ENCODE peak calls at places on chromosomes 2 and 18, in five cellular contexts. G, X, V, P and A are unnamed samples. For H3K36me3, the result is how much of the 10 kb centered on the place peaks cover.

GRCh38 chr2:167784071-167784400 is 463.4 kb downstream of the STK39 start:
- DNase-seq in G (no peak), X (no peak), V (no peak), P (no peak), A (no peak)

GRCh38 chr18:77811510-77811909 is 561.9 kb downstream of the GALR1 start:
- DNase-seq in G (no peak), X (peak), V (no peak), P (no peak), A (no peak)

GRCh38 chr2:231918501-231919330 is 7.5 kb downstream of the NPPC start:
- DNase-seq in G (no peak), X (no peak), V (no peak), P (no peak), A (no peak)

GRCh38 chr2:237134831-237135230 is 49.1 kb downstream of the COPS8 start:
- DNase-seq in G (no peak), X (no peak), V (no peak), P (no peak), A (no peak)

GRCh38 chr18:564708-565561 is 15.2 kb upstream of the CETN1 start:
- DNase-seq in G (no peak), X (no peak), V (no peak), P (peak), A (peak)

GRCh38 chr2:120761164-120761861 is 25.6 kb downstream of the GLI2 start:
- DNase-seq in G (no peak), X (no peak), V (peak), P (no peak), A (no peak)

GRCh38 chr2:15776992-15777702 is 163.2 kb upstream of the MYCN start:
- DNase-seq in G (no peak), X (no peak), V (no peak), P (no peak), A (no peak)

GRCh38 chr2:241636983-241637232 is at the start of gene THAP4:
- DNase-seq in G (peak), X (no peak), V (peak), P (peak), A (no peak)

GRCh38 chr2:188949046-188949818 is 24.9 kb upstream of the COL3A1 start:
- DNase-seq in G (no peak), X (no peak), V (no peak), P (no peak), A (no peak)

GRCh38 chr2:213016984-213017351 is 134.4 kb downstream of the IKZF2 start:
- DNase-seq in G (no peak), X (no peak), V (no peak), P (peak), A (no peak)

GRCh38 chr18:55489034-55489741 is 98.8 kb downstream of the TCF4 start:
- DNase-seq in G (no peak), X (no peak), V (no peak), P (no peak), A (no peak)

GRCh38 chr2:109129356-109129920 is 433 bp downstream of the SH3RF3 start:
- DNase-seq in G (no peak), X (peak), V (peak), P (peak), A (peak)

GRCh38 chr2:48845719-48846118 is 90.2 kb upstream of the LHCGR start:
- DNase-seq in G (no peak), X (no peak), V (no peak), P (no peak), A (no peak)

GRCh38 chr2:149313512-149313972 is 16.8 kb upstream of the LYPD6 start:
- DNase-seq in G (no peak), X (peak), V (no peak), P (peak), A (peak)

GRCh38 chr18:67358947-67359346 is 157.6 kb downstream of the DSEL start:
- DNase-seq in G (no peak), X (no peak), V (no peak), P (no peak), A (no peak)

GRCh38 chr2:26740890-26741302 is 23.2 kb upstream of the SLC35F6 start:
- DNase-seq in G (no peak), X (no peak), V (no peak), P (peak), A (no peak)

GRCh38 chr2:235024191-235024611 is 72.4 kb downstream of the SH3BP4 start:
- DNase-seq in G (no peak), X (peak), V (no peak), P (peak), A (peak)

GRCh38 chr2:24861500-24861899 is 58.5 kb downstream of the ADCY3 start:
- DNase-seq in G (no peak), X (no peak), V (peak), P (no peak), A (no peak)

GRCh38 chr2:172806426-172807008 is 70.9 kb downstream of the RAPGEF4 start:
- DNase-seq in G (no peak), X (peak), V (no peak), P (peak), A (peak)

GRCh38 chr18:3863593-3863992 is 413.6 kb downstream of the TGIF1 start:
- DNase-seq in G (no peak), X (no peak), V (no peak), P (no peak), A (no peak)

GRCh38 chr2:647003-647560 is 30.1 kb downstream of the TMEM18 start:
- DNase-seq in G (peak), X (no peak), V (no peak), P (no peak), A (no peak)

GRCh38 chr2:176114120-176114929 is 2.3 kb upstream of the HOXD10 start:
- DNase-seq in G (no peak), X (peak), V (no peak), P (peak), A (no peak)

GRCh38 chr2:1838426-1838825 is 94.1 kb upstream of the PXDN start:
- DNase-seq in G (no peak), X (no peak), V (no peak), P (no peak), A (no peak)

GRCh38 chr18:79845164-79845563 is 47.4 kb downstream of the KCNG2 start:
- DNase-seq in G (no peak), X (no peak), V (no peak), P (no peak), A (no peak)

GRCh38 chr18:59426855-59427254 is 67.8 kb upstream of the LMAN1 start:
- DNase-seq in G (no peak), X (no peak), V (no peak), P (no peak), A (no peak)

GRCh38 chr2:177429688-177430325 is 37.2 kb downstream of the AGPS start:
- DNase-seq in G (no peak), X (no peak), V (no peak), P (peak), A (peak)

GRCh38 chr2:113291191-113291590 is 12.5 kb upstream of the PAX8 start:
- DNase-seq in G (no peak), X (no peak), V (no peak), P (no peak), A (no peak)

GRCh38 chr18:3411854-3412268 is 38.1 kb upstream of the TGIF1 start:
- DNase-seq in G (no peak), X (no peak), V (peak), P (peak), A (no peak)

GRCh38 chr2:213188971-213189899 is 37.8 kb upstream of the IKZF2 start:
- DNase-seq in G (no peak), X (no peak), V (no peak), P (peak), A (peak)

GRCh38 chr2:11682590-11682915 is 12.6 kb upstream of the NTSR2 start:
- DNase-seq in G (no peak), X (no peak), V (no peak), P (no peak), A (no peak)

GRCh38 chr18:47574966-47575365 is 323.5 kb upstream of the SKOR2 start:
- DNase-seq in G (no peak), X (no peak), V (no peak), P (no peak), A (no peak)

DNA sequence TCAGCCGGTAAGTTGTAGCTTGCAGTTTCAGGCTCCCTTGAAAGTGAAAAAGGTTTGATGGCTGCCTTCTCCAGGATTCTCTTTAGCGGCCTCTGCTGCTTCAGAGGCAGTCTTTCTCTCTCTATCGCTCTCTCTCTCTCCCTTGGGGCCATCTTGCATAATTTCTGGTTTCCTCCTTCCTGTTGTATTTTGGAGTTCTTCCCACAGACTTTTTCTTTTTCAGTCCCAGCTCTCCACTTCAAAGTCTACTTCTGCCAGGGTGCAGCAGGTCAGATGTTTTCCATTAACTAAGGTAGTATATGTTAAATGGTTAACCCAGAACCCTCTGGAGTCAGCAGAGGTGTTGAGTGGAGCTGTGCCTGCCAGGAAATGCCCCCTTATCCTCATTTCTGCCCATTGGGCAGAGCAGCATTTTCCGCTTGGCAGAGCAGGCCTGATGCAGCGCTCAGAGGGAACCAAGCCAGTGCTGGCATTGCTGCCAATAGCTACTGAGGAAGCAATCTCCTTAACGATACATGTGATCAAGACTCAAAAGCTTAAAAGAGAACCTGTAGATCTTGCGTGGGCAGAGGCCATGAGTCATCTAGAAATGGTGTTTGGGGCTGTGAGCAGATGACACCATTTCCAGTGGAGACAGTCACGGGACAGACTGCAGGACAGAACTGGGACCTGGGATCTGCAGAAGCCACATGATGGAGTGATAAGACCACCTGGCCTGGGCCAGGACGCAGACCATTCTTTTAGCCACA is 20.8 kb downstream of the DBI start:
- DNase-seq in G (no peak), X (no peak), V (peak), P (peak), A (no peak)
- H3K36me3 ChIP-seq in G (under half), X (under half), V (under half), P (under half), A (under half)

GRCh38 chr2:98572211-98572610 is 36.1 kb downstream of the COA5 start:
- DNase-seq in G (no peak), X (no peak), V (no peak), P (no peak), A (no peak)

GRCh38 chr2:98571121-98571701 is 37.1 kb downstream of the COA5 start:
- DNase-seq in G (no peak), X (no peak), V (no peak), P (no peak), A (no peak)

GRCh38 chr2:98571796-98572195 is 36.5 kb downstream of the COA5 start:
- DNase-seq in G (no peak), X (no peak), V (no peak), P (no peak), A (no peak)

GRCh38 chr2:98572676-98573075 is 35.6 kb downstream of the COA5 start:
- DNase-seq in G (no peak), X (no peak), V (no peak), P (no peak), A (no peak)

GRCh38 chr2:98573426-98573825 is 34.9 kb downstream of the COA5 start:
- DNase-seq in G (no peak), X (no peak), V (no peak), P (no peak), A (peak)
- H3K36me3 ChIP-seq in G (half or more), X (under half), V (half or more), P (under half), A (under half)

DNA sequence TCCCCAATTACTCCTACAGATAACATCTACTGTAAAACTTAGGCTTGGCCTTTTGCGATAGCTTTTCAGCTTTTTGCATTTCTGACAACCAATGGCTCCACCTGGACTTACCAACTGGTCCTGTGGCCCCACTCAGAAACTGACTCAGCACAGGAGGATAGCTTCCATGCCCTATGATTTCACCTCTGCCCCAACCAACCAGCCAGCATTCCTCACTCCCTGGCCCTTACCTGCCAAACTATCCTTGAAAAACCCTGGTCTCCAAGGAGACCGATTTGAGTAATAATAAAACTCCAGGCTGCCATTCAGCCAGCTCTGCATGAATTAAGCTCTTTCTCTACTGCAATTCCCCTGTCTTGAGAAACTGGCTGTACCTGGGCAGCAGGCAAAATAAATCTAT is 28.2 kb downstream of the TUBB6 start:
- DNase-seq in G (no peak), X (peak), V (no peak), P (no peak), A (no peak)
- H3K36me3 ChIP-seq in G (under half), X (under half), V (half or more), P (under half), A (half or more)

GRCh38 chr2:3398837-3399236 is 19.3 kb downstream of the TRAPPC12 start:
- DNase-seq in G (no peak), X (no peak), V (no peak), P (no peak), A (no peak)
- H3K36me3 ChIP-seq in G (under half), X (half or more), V (half or more), P (under half), A (half or more)

GRCh38 chr2:47422560-47422959 is 19.6 kb downstream of the MSH2 start:
- DNase-seq in G (no peak), X (peak), V (no peak), P (peak), A (peak)
- H3K36me3 ChIP-seq in G (under half), X (under half), V (under half), P (under half), A (under half)

DNA sequence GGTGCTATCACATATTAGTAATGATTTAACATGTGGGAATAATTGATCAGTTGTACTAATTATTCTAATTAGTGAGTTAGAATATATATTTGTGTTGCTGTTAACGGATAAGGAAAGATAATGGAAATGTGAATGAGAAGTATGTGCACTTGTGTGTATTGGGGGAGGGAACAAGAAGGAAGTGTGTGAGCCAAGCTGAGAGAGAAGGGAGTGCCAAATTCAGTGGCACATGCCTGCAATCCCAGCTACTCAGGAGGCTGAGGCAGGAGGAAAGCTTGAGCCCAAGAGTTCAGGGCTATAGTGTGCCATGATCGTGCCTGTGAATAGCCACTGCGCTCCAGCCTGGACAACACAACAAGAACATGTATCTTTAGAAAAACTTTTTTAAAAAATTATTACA is 9.3 kb downstream of the BARD1 start:
- DNase-seq in G (no peak), X (no peak), V (no peak), P (no peak), A (no peak)
- H3K36me3 ChIP-seq in G (under half), X (under half), V (under half), P (under half), A (half or more)

GRCh38 chr2:72936669-72937355 is 19.5 kb downstream of the EMX1 start:
- DNase-seq in G (no peak), X (no peak), V (no peak), P (peak), A (no peak)

GRCh38 chr2:72937356-72937669 is 20.0 kb downstream of the EMX1 start:
- DNase-seq in G (no peak), X (no peak), V (no peak), P (no peak), A (no peak)

GRCh38 chr2:72934683-72935610 is 17.6 kb downstream of the EMX1 start:
- DNase-seq in G (peak), X (peak), V (no peak), P (no peak), A (no peak)

GRCh38 chr2:72933646-72934151 is 16.4 kb downstream of the EMX1 start:
- DNase-seq in G (peak), X (no peak), V (no peak), P (no peak), A (no peak)

DNA sequence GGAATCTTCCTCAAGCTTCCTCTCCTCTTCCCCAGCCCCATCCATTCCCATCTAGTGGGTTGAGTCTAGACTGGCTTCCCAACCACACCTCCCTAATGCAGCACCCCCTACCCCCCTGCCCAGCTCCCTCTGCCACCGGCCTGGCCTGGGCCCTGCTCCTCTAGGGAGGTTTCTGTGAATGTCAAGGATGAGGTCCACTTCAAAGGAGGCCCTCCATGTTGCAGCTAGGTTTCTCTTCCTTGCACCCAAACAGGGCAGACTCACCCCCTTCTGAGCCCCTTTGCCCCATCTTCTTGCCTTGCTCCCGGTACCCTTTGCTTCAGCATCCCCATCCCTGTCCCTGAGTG is 18.3 kb downstream of the EMX1 start:
- DNase-seq in G (no peak), X (no peak), V (no peak), P (no peak), A (no peak)
- H3K36me3 ChIP-seq in G (under half), X (under half), V (under half), P (under half), A (under half)

DNA sequence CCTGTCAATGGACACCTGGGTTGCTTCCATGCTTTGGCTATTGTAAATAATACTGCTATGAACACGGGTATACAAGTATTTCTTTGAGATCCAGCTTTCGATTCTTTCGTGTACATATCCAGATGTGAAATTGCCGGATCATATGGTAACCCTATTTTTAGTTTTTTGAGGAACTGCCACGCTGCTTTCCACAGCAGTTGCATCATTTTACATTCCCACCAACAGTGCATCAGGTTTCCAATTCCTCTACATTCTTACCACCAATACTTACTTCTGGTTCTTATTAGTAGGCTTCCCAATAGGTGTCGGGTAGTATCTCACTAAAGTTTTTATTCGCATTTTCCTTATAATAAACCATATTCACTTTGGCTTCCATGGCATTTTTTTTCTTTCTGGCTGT is 69.6 kb downstream of the PID1 start:
- DNase-seq in G (no peak), X (no peak), V (no peak), P (no peak), A (no peak)
- H3K36me3 ChIP-seq in G (under half), X (under half), V (under half), P (under half), A (under half)

GRCh38 chr2:17684008-17684407 is 69.6 kb downstream of the SMC6 start:
- DNase-seq in G (no peak), X (no peak), V (no peak), P (no peak), A (no peak)
- H3K36me3 ChIP-seq in G (under half), X (under half), V (half or more), P (under half), A (half or more)